ENCODE peak calls at places on chromosomes 7 and 10, in four cellular contexts. O is neuronal stem cell, X is GM12878, R is endodermal cell. K is an unnamed sample.

GRCh38 chr10:72455889-72456588 is 101.3 kb upstream of the DNAJB12 start:
- DNase-seq in R (peak; percentile 65), O (no peak), X (no peak), K (no peak)

GRCh38 chr7:17651926-17652385 is 288.3 kb downstream of the SNX13 start:
- DNase-seq in R (no peak), X (no peak), O (no peak), K (no peak)

GRCh38 chr7:71657386-71657785 is 525.4 kb downstream of the GALNT17 start:
- DNase-seq in X (no peak), R (no peak), O (no peak), K (no peak)

GRCh38 chr10:111872591-111872990 is 311.0 kb downstream of the GPAM start:
- DNase-seq in R (no peak), X (peak; percentile 12), O (no peak), K (no peak)

GRCh38 chr10:84890701-84891100 is 562.3 kb downstream of the CCSER2 start:
- DNase-seq in X (no peak), O (no peak), R (no peak), K (no peak)

GRCh38 chr7:5589819-5590595 is 166.4 kb upstream of the TNRC18 start:
- DNase-seq in O (no peak), X (no peak), R (no peak), K (no peak)

GRCh38 chr7:136234040-136234439 is 256.9 kb upstream of the MTPN start:
- DNase-seq in R (no peak), O (no peak), X (no peak), K (no peak)

GRCh38 chr10:44946201-44946600 is 13.4 kb upstream of the RASSF4 start:
- DNase-seq in R (no peak), X (no peak), O (no peak), K (no peak)

GRCh38 chr10:62327897-62328296 is 46.3 kb upstream of the ZNF365 start:
- DNase-seq in O (no peak), X (no peak), R (no peak), K (no peak)

GRCh38 chr10:4826788-4827324 is 849 bp downstream of the AKR1E2 start:
- DNase-seq in O (no peak), X (no peak), R (no peak), K (no peak)

GRCh38 chr7:118492466-118492865 is 268.0 kb downstream of the ANKRD7 start:
- DNase-seq in O (no peak), X (no peak), R (no peak), K (no peak)

GRCh38 chr10:110305767-110306451 is 1.2 kb upstream of the SMNDC1 start:
- DNase-seq in X (peak; percentile 65), R (peak; percentile 70), O (peak; percentile 50), K (no peak)

GRCh38 chr10:94571528-94571927 is 25.9 kb downstream of the HELLS start:
- DNase-seq in R (no peak), O (no peak), X (no peak), K (no peak)

GRCh38 chr7:90209776-90210175 is 1.8 kb upstream of the STEAP2 start:
- DNase-seq in R (no peak), O (no peak), X (no peak), K (peak; percentile 77)

GRCh38 chr7:34184466-34184865 is 279.1 kb downstream of the BMPER start:
- DNase-seq in X (no peak), R (no peak), O (no peak), K (no peak)

GRCh38 chr7:107995184-107996071 is 7.5 kb downstream of the LAMB1 start:
- DNase-seq in O (peak; percentile 71), X (no peak), R (peak; percentile 82), K (peak; percentile 96)

GRCh38 chr10:19077276-19077675 is 28.7 kb downstream of the MALRD1 start:
- DNase-seq in X (no peak), R (no peak), O (no peak), K (no peak)

DNA sequence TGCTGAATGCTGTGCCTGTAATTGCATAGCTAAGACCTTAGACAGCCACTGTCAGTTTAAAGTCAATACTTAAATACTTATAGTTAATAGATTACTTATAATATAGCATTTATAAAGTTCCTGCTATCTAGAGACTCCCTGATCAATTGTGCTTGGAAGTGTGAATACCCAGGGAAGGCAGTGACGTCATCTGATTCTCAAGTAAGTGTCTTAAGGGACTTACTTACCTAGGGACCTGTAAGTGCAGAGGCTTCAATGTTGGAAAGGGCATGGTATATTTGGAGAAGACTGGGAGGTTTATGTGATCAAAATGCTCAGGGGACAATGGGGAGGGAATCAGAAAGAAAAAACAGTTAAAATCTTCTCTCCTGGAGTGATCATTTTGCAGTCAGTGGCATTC is 55.0 kb downstream of the BICC1 start:
- DNase-seq in O (no peak), X (no peak), R (no peak), K (no peak)
- H3K9ac ChIP-seq in O (no peak overlapping the region), X (no peak overlapping the region), R (no peak overlapping the region), K (no peak overlapping the region)

GRCh38 chr7:68862736-68863135 is 735.5 kb upstream of the AUTS2 start:
- DNase-seq in R (no peak), O (no peak), X (no peak), K (no peak)
- H3K4me3 ChIP-seq in R (no peak overlapping the region), O (no peak overlapping the region), X (no peak overlapping the region), K (no peak overlapping the region)

DNA sequence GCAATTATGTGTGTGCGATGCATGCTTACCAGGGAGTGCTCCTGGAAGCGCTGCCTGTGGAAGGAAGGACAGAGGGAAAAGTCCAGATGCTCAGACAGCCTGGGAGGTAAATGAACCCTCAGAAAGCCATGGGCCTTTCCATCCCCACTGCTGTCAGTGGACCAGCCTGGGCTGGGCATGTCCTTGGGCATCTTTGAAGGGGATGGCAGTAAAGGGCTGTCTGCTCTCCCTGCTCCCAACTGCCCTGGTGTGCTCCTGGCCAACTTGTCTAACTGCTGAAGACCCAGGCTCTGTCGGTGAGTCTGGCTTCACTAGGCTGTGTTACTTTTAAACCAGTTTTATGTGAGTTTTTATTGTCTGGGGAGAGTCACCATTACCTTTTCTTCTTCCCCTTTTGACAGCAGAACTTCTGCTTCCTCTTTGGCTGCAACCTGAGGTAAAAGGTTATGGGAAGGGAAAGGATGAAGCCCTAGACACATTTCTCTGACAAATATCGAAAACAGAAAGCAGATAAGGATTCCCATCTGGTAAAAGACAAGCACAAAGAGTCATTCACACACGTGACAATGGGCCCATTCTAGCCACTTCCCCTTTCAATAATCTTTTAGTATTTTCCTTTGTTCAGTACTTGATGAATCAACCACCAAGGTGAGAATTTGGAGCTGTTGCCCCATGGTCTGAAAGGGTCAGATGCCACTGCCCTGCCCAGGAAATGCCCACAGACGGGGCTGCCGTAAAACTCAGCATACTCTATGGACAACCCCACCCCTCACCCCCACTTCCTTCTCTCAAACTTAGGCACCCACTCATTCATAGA is 27.6 kb upstream of the PIK3AP1 start:
- DNase-seq in R (no peak), X (peak; percentile 97), O (no peak), K (no peak)
- H3K9ac ChIP-seq in R (no peak overlapping the region), X (peak overlapping the region; percentile 19), O (no peak overlapping the region), K (no peak overlapping the region)

GRCh38 chr7:1459512-1459892 is 232 bp upstream of the MICALL2 start:
- DNase-seq in R (peak; percentile 100), O (peak; percentile 99), X (peak; percentile 78), K (peak; percentile 79)
- H3K4me3 ChIP-seq in R (peak overlapping the region; percentile 81), O (no peak overlapping the region), X (peak overlapping the region; percentile 62), K (peak overlapping the region; percentile 82)

GRCh38 chr10:125060038-125060437 is 100.3 kb downstream of the CTBP2 start:
- DNase-seq in R (no peak), O (no peak), X (no peak), K (no peak)
- H3K9ac ChIP-seq in R (no peak overlapping the region), O (no peak overlapping the region), X (no peak overlapping the region), K (no peak overlapping the region)

DNA sequence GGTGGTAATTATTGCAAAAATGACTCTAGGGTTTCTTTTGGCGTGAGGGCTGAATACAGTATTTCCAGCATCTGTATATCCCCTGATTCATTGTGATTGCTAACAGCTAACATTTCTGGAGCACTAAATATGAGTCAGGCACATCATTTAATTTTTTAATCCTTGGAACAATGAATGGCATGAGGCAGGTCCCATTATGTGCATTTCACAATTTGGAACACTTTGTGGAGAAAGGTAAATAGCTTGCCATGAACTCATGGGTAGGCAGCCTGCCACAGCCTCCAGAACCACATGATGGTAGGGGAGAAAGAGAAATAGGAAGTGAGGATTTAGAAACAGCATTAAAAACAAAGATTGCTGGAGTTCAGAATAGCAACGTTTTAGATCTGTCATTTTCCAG is 1.7 kb downstream of the NPTX2 start:
- DNase-seq in X (no peak), O (no peak), R (no peak), K (no peak)
- H3K4me3 ChIP-seq in X (no peak overlapping the region), O (no peak overlapping the region), R (no peak overlapping the region), K (no peak overlapping the region)

GRCh38 chr7:36236073-36236472 is 83.0 kb downstream of the EEPD1 start:
- DNase-seq in O (no peak), R (peak; percentile 76), X (no peak), K (no peak)
- H3K9ac ChIP-seq in O (no peak overlapping the region), R (no peak overlapping the region), X (no peak overlapping the region), K (no peak overlapping the region)

DNA sequence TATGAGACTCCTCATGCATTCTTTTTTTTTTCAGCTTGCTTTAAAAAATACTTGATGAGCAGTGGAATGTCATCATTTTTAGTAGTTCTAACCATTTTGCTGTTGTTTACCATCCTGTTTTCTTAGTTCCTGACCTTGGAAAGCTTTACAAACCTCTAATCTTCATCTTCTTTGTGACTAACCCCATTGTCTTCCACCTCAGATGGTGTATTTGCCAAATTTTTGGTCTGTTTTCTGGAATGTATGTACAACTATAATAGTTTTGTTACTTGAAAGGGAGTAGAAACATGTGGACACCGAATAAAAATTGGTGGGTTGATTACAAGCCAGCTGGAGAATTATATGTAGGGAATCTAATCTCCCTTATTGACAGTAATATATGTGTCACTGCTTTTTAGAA is 172.7 kb downstream of the SND1 start:
- DNase-seq in R (no peak), X (no peak), O (no peak), K (no peak)
- H3K4me3 ChIP-seq in R (no peak overlapping the region), X (no peak overlapping the region), O (no peak overlapping the region), K (no peak overlapping the region)

DNA sequence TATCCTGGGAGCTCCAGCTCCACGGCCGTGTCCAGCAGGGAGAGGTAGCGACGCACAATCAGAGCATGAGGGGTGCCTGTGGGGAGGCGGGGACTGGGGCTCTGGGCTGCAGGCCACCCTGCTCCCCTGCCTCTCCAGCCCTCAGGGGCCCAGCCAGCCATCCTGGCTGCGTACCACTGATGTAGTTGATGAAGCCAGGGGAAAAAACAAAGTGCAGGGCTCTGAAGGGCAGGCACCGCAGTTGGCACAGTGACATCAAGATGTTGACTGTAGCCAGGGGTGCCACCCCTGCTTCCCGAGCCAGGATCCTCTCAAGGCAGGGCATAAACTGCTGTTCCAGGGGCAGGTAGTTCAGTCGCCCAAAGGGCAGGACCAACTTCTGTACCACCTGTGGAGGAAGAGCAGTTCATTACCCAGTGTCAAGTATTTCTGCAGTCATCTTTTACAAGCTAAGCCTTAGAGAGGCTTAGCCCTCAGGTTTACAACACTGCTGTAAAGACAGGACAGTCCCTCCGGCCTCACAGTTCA is 2.8 kb downstream of the FASTK start:
- DNase-seq in X (no peak), O (no peak), R (no peak), K (no peak)
- H3K9ac ChIP-seq in X (no peak overlapping the region), O (no peak overlapping the region), R (no peak overlapping the region), K (no peak overlapping the region)

DNA sequence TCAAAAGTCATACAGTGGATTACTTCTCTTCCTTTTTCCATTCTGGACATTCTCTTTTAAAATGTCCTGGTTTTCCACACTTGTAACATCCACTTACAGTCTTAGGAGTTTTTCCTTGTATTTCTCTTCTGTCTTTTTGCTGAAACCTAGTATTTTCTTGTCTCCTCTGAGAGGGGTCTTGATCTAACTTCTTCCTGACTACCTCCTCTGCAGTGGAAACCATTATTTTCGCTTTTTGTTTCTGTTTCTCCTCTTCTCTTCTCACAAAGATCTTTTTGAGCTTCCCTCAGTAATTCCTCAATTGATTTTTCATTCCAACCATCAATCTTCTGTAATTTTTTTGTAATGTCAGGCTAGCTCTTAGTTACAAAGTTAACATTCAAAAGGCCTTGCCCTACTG is 23.7 kb upstream of the ELOVL3 start:
- DNase-seq in R (no peak), O (no peak), X (no peak), K (no peak)
- H3K4me3 ChIP-seq in R (no peak overlapping the region), O (no peak overlapping the region), X (no peak overlapping the region), K (no peak overlapping the region)